ENCODE peak calls at places on chromosome 17, in five cellular contexts. One of them, this sample, is unnamed.
A peak's percentile ranks its signal among the peaks of the same experiment; 100 is the strongest.

GRCh38 chr17:18158022-18158600 is 25.5 kb upstream of the ALKBH5 start:
- DNase-seq in mesenchymal stem cell: peak; percentile 51
- DNase-seq in IMR-90: peak; percentile 85
- DNase-seq in H1: peak; percentile 93
- DNase-seq in H9: peak; percentile 100
- DNase-seq in this sample: peak; percentile 63

GRCh38 chr17:46964315-46965265 is 14.5 kb downstream of the RPRML start:
- DNase-seq in IMR-90: peak; percentile 41
- DNase-seq in H1: no peak
- DNase-seq in H9: peak; percentile 70
- DNase-seq in mesenchymal stem cell: peak; percentile 50
- DNase-seq in this sample: peak; percentile 35

GRCh38 chr17:83129676-83130075 is 50.3 kb downstream of the METRNL start:
- DNase-seq in IMR-90: no peak
- DNase-seq in H1: no peak
- DNase-seq in H9: peak; percentile 23
- DNase-seq in mesenchymal stem cell: no peak
- DNase-seq in this sample: no peak

GRCh38 chr17:30368896-30369720 is 9.6 kb upstream of the CPD start:
- DNase-seq in H1: no peak
- DNase-seq in mesenchymal stem cell: no peak
- DNase-seq in H9: no peak
- DNase-seq in IMR-90: no peak
- DNase-seq in this sample: no peak

GRCh38 chr17:75595284-75595918 is 7.8 kb downstream of the MYO15B start:
- DNase-seq in IMR-90: no peak
- DNase-seq in mesenchymal stem cell: no peak
- DNase-seq in H1: no peak
- DNase-seq in H9: peak; percentile 37
- DNase-seq in this sample: no peak

GRCh38 chr17:31721291-31722025 is 137.6 kb downstream of the COPRS start:
- DNase-seq in H9: no peak
- DNase-seq in H1: no peak
- DNase-seq in IMR-90: peak; percentile 26
- DNase-seq in mesenchymal stem cell: no peak
- DNase-seq in this sample: no peak

GRCh38 chr17:6910987-6911603 is 79.6 kb upstream of the TEKT1 start:
- DNase-seq in IMR-90: peak; percentile 57
- DNase-seq in mesenchymal stem cell: peak; percentile 59
- DNase-seq in H9: no peak
- DNase-seq in H1: no peak
- DNase-seq in this sample: no peak

GRCh38 chr17:42421479-42422332 is 1.4 kb downstream of the CAVIN1 start:
- DNase-seq in mesenchymal stem cell: peak; percentile 68
- DNase-seq in IMR-90: peak; percentile 81
- DNase-seq in H1: no peak
- DNase-seq in H9: peak; percentile 57
- DNase-seq in this sample: no peak

GRCh38 chr17:42895185-42895555 is 5.4 kb upstream of the G6PC1 start:
- DNase-seq in IMR-90: peak; percentile 90
- DNase-seq in H9: no peak
- DNase-seq in H1: no peak
- DNase-seq in mesenchymal stem cell: peak; percentile 68
- DNase-seq in this sample: no peak

GRCh38 chr17:37676115-37676925 is 33.1 kb upstream of the DDX52 start:
- DNase-seq in IMR-90: peak; percentile 64
- DNase-seq in H1: no peak
- DNase-seq in H9: no peak
- DNase-seq in mesenchymal stem cell: peak; percentile 36
- DNase-seq in this sample: no peak

DNA sequence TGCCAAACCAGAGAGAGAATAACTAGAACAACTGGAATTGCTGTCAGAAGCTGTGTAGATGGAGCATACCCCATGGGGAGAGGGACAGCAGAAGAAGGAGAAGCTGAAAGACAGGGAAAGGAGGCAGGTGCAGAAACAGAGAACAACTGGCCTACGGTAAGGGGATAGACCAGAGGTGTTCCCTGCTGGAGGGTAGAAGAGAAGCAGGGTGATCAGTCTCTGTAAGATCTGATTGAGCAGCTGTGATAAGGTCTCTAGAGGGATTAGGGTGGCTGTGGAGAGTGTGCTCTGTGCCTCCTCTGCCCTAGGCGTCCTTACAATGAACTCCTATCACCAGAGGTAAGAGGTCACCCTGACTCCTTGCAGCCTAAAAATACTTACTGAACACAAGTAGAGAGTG is 30.4 kb upstream of the HS3ST3B1 start:
- DNase-seq in H9: peak; percentile 22
- DNase-seq in IMR-90: no peak
- DNase-seq in H1: no peak
- DNase-seq in mesenchymal stem cell: no peak
- DNase-seq in this sample: no peak
- H4K91ac ChIP-seq in H9: no peak overlapping the region
- H4K91ac ChIP-seq in IMR-90: no peak overlapping the region
- H4K91ac ChIP-seq in H1: no peak overlapping the region
- H4K91ac ChIP-seq in mesenchymal stem cell: no peak overlapping the region
- H4K91ac ChIP-seq in this sample: no peak overlapping the region

DNA sequence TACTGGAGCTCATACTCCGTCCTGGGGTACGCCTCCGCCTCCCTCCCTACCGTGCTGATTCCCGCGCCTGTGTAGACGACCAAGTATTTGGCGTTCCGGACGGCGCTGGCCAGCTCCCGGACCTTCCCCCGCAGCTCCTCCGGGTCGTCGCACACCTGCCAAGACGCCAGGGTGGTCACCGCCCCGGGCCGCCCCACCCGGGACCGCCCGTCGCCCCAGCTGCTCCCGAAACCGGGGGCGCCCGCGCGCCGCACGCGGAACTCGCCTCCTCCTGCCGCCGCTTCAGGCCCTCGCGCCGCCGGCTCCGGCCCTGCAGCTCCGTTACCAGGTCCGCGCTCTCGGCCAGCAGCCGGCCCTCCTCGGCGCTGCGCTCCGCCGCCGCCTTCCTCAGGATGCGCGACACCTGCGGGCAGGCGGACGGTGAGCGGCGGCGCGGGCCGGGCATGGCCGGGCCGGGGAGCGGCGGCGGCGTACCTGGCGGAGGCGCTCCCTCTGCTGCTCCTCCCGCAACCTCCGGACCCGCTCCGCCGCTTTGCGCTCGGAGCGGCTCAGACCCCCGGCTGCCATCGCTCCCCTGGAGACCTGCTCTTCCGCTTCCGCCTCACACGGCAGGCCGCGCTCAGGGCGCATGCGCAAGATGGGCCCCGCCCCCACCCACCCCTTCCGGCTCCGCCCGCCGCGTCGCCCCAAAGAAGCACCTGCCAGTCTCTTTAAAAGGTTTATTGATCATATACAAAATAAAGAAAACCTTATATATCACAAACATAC is at the start of gene SIRT7:
- DNase-seq in IMR-90: peak; percentile 58
- DNase-seq in H1: no peak
- DNase-seq in mesenchymal stem cell: peak; percentile 65
- DNase-seq in H9: peak; percentile 93
- DNase-seq in this sample: peak; percentile 83
- H4K91ac ChIP-seq in IMR-90: no peak within 1 kb of the TSS
- H4K91ac ChIP-seq in H1: no peak within 1 kb of the TSS
- H4K91ac ChIP-seq in mesenchymal stem cell: peak within 1 kb of the TSS; percentile 12
- H4K91ac ChIP-seq in H9: no peak within 1 kb of the TSS
- H4K91ac ChIP-seq in this sample: no peak within 1 kb of the TSS

DNA sequence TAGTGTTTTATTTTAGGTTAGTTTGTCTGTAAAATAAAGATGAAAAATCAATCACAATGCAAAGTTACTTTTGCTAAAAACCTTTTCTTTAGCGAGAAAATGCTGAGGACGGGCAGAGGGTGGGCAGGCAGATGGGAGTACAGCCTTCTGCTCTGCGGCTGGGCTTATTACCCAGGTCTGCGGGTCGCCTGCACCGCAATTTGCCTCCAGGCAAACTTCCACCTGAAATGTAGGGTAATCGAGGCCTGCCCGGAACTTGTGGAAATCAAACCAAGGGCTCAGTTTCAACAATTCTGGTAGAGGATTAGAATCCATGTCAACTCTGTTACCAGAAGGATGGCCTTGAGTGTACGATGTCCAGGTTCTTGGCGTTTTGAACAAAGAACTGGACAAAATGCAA is 22.3 kb upstream of the MMD start:
- DNase-seq in IMR-90: no peak
- DNase-seq in mesenchymal stem cell: no peak
- DNase-seq in H1: no peak
- DNase-seq in H9: no peak
- DNase-seq in this sample: no peak
- H4K91ac ChIP-seq in IMR-90: peak overlapping the region; percentile 6
- H4K91ac ChIP-seq in mesenchymal stem cell: peak overlapping the region; percentile 99
- H4K91ac ChIP-seq in H1: no peak overlapping the region
- H4K91ac ChIP-seq in H9: no peak overlapping the region
- H4K91ac ChIP-seq in this sample: no peak overlapping the region

DNA sequence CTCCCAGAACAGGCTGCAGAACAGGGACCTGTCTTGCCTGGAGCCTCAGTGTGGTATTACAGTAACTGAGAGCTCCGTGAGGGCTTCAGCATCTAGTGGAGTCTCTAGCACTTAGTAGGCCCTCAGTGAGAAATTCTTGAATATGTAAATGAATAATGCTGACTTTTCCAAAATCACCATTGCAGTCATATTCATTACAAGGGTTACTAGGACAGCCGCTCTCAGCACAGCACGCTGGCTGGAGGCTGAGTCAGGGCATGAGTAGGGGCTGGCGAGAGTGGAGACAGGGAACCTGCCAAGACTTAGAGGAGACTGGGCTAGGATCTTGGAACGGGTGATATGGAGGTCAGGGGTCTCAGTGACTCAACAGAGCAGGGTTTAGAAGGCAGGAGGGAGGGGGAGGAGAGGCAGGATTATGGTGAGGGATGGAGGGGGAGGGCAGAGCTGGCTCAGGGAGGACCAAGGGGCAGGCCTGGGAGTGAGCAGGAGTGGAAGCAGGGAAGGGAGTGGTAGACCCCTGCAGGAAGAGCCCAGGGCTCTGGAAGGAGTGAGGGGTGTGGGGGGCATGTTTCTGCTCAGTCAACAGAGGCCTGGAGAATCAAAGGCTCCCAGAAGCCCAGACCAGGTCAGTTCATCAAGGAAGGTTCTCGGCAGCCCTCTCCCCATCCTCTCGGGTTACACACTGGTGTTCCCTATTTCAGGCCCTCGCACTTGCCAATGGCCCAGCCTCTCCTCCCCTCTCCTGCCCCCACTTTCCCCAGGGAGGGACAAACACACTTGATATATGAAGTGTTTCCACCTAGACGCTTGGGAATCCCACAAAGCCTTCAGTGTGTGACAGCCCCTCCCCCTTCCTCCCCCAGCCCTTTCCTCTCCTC is 42.3 kb downstream of the FZD2 start:
- DNase-seq in H9: peak; percentile 59
- DNase-seq in mesenchymal stem cell: peak; percentile 94
- DNase-seq in IMR-90: peak; percentile 99
- DNase-seq in H1: no peak
- DNase-seq in this sample: peak; percentile 46
- H4K91ac ChIP-seq in H9: no peak overlapping the region
- H4K91ac ChIP-seq in mesenchymal stem cell: peak overlapping the region; percentile 40
- H4K91ac ChIP-seq in IMR-90: peak overlapping the region; percentile 81
- H4K91ac ChIP-seq in H1: peak overlapping the region; percentile 47
- H4K91ac ChIP-seq in this sample: no peak overlapping the region

DNA sequence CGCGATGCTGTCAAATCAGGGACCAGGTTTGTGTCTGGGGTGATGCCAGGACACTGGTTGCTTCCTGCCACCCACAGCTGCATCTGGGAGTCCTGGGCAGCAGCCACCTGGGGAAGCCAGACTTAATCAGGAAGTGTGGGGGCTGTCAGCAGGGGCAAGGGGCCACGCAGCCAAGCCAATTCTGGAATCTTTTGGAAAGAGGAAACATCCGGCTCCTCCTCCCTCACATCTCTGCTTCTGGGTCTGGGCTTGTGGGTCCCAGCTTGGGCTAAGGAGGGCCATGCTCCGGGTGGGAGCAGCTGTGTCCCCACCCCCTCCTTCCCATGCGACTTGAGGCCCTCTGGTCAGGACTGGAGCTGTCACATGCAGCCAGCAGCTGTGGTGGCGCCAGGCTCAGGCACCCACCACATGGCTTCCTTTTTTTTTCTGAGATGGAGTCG is 37.0 kb upstream of the CCDC182 start:
- DNase-seq in H9: no peak
- DNase-seq in H1: no peak
- DNase-seq in IMR-90: no peak
- DNase-seq in mesenchymal stem cell: no peak
- DNase-seq in this sample: no peak
- H4K91ac ChIP-seq in H9: no peak overlapping the region
- H4K91ac ChIP-seq in H1: no peak overlapping the region
- H4K91ac ChIP-seq in IMR-90: no peak overlapping the region
- H4K91ac ChIP-seq in mesenchymal stem cell: no peak overlapping the region
- H4K91ac ChIP-seq in this sample: no peak overlapping the region

DNA sequence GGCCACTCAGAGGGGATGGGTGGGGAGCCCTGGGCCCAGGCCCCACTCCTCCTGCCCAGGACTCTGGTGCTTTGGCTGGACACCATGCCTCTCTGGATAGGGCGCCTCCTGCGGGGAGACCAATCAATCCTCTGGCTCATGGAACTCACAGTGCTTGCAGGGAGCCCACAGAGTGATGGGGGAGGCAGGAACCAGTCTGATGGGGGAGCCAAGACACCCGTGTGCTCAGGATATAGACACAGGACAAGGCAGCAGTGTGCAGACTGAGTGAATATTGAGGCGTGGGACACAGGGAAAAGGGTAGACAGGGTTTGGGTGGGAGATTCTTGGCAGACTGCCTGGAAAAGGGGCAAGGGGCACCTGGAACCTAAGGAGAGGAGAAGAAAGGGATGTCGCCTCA is 37.6 kb upstream of the DLX4 start:
- DNase-seq in IMR-90: no peak
- DNase-seq in H9: no peak
- DNase-seq in H1: no peak
- DNase-seq in mesenchymal stem cell: no peak
- DNase-seq in this sample: no peak
- H4K91ac ChIP-seq in IMR-90: no peak overlapping the region
- H4K91ac ChIP-seq in H9: no peak overlapping the region
- H4K91ac ChIP-seq in H1: no peak overlapping the region
- H4K91ac ChIP-seq in mesenchymal stem cell: no peak overlapping the region
- H4K91ac ChIP-seq in this sample: no peak overlapping the region

GRCh38 chr17:57874058-57874419 is 24.2 kb upstream of the MRPS23 start:
- DNase-seq in IMR-90: no peak
- DNase-seq in mesenchymal stem cell: no peak
- DNase-seq in H9: peak; percentile 30
- DNase-seq in H1: no peak
- DNase-seq in this sample: no peak
- H4K91ac ChIP-seq in IMR-90: peak overlapping the region; percentile 99
- H4K91ac ChIP-seq in mesenchymal stem cell: peak overlapping the region; percentile 81
- H4K91ac ChIP-seq in H9: peak overlapping the region; percentile 28
- H4K91ac ChIP-seq in H1: peak overlapping the region; percentile 100
- H4K91ac ChIP-seq in this sample: no peak overlapping the region

DNA sequence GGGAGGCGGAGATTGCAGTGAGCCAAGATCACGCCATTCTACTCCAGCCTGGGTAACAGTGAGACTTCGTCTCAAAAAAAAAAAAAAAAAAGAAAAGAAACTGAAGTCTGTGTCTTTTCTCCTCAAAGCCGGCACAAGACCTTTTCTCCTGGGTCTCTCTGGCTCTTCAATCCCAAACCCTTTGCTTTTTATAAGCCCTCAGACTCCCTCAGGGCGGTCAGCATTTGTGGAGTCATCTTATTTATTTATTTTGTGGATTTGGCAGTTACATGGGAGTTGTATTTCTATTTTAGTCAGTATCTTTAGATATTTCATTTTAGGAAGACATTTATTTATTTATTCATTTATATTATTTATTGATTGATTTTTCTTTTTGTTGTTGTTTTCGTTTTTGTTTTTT is 57.7 kb upstream of the MAP3K14 start:
- DNase-seq in H9: no peak
- DNase-seq in mesenchymal stem cell: no peak
- DNase-seq in H1: no peak
- DNase-seq in IMR-90: peak; percentile 29
- DNase-seq in this sample: no peak
- H4K91ac ChIP-seq in H9: no peak overlapping the region
- H4K91ac ChIP-seq in mesenchymal stem cell: no peak overlapping the region
- H4K91ac ChIP-seq in H1: no peak overlapping the region
- H4K91ac ChIP-seq in IMR-90: peak overlapping the region; percentile 97
- H4K91ac ChIP-seq in this sample: no peak overlapping the region

This sample was measured in neuronal stem cell.